ENCODE peak calls at places on chromosomes 3 and 15, in five cellular contexts. Z is fibroblast of lung, W is adrenal gland, A is esophagus squamous epithelium, J is ascending aorta. O is an unnamed sample.

GRCh38 chr3:98596902-98597500 is 3.6 kb upstream of the CPOX start:
- DNase-seq in A (no peak), J (no peak), W (no peak), Z (peak; percentile 48), O (no peak)

GRCh38 chr3:58581328-58582091 is 4.3 kb upstream of the FAM107A start:
- DNase-seq in J (no peak), Z (no peak), A (no peak), W (no peak), O (no peak)

GRCh38 chr15:53962646-53963561 is 15.3 kb upstream of the UNC13C start:
- DNase-seq in W (peak; percentile 17), A (no peak), Z (peak; percentile 39), J (no peak), O (no peak)

GRCh38 chr3:29619676-29620075 is 338.8 kb downstream of the RBMS3 start:
- DNase-seq in Z (no peak), W (no peak), A (no peak), J (no peak), O (no peak)

GRCh38 chr15:32677238-32677750 is 35.8 kb downstream of the SCG5 start:
- DNase-seq in J (no peak), W (no peak), A (no peak), Z (no peak), O (no peak)

GRCh38 chr15:44194397-44195150 is 497 bp downstream of the FRMD5 start:
- DNase-seq in A (no peak), J (no peak), W (peak; percentile 69), Z (peak; percentile 59), O (peak; percentile 73)

GRCh38 chr3:115680802-115681345 is 57.6 kb downstream of the GAP43 start:
- DNase-seq in W (no peak), Z (peak; percentile 54), J (no peak), A (no peak), O (no peak)

GRCh38 chr3:121943434-121943833 is 49.2 kb downstream of the SLC15A2 start:
- DNase-seq in A (no peak), J (no peak), Z (no peak), W (no peak), O (peak; percentile 27)

GRCh38 chr3:151813777-151814176 is at the start of gene AADAC:
- DNase-seq in A (no peak), Z (peak; percentile 42), W (no peak), J (no peak), O (no peak)

GRCh38 chr3:104396974-104397669 is 969.6 kb upstream of the ALCAM start:
- DNase-seq in A (no peak), Z (peak; percentile 32), W (no peak), J (peak; percentile 69), O (no peak)

GRCh38 chr3:185717121-185717520 is 107.7 kb downstream of the IGF2BP2 start:
- DNase-seq in W (peak; percentile 29), Z (peak; percentile 90), J (no peak), A (no peak), O (peak; percentile 61)

GRCh38 chr3:170565495-170565894 is 20.4 kb downstream of the SLC7A14 start:
- DNase-seq in A (no peak), W (no peak), J (no peak), Z (no peak), O (no peak)

GRCh38 chr3:146164951-146165350 is 4.0 kb upstream of the PLOD2 start:
- DNase-seq in J (no peak), A (no peak), Z (no peak), W (no peak), O (peak; percentile 20)

GRCh38 chr3:46065294-46065705 is 38.0 kb upstream of the XCR1 start:
- DNase-seq in J (no peak), A (no peak), Z (no peak), W (peak; percentile 25), O (peak; percentile 44)

GRCh38 chr3:140430494-140430893 is 247.4 kb upstream of the TRIM42 start:
- DNase-seq in A (no peak), W (no peak), J (no peak), Z (no peak), O (no peak)

GRCh38 chr3:174206607-174207192 is 652.4 kb upstream of the NAALADL2 start:
- DNase-seq in A (no peak), J (no peak), Z (no peak), W (no peak), O (no peak)

GRCh38 chr15:69275104-69275670 is 23.5 kb upstream of the PAQR5 start:
- DNase-seq in A (no peak), J (no peak), W (no peak), Z (peak; percentile 27), O (no peak)

GRCh38 chr3:37703633-37704032 is 158.0 kb upstream of the CTDSPL start:
- DNase-seq in Z (peak; percentile 22), W (no peak), A (no peak), J (no peak), O (peak; percentile 55)

GRCh38 chr15:70182858-70183695 is 85.4 kb upstream of the TLE3 start:
- DNase-seq in Z (no peak), A (no peak), J (no peak), W (no peak), O (no peak)

GRCh38 chr3:198106265-198106664 is 146.2 kb downstream of the LMLN start:
- DNase-seq in A (no peak), Z (no peak), J (no peak), W (no peak), O (no peak)

GRCh38 chr3:100523050-100523760 is 30.8 kb downstream of the TMEM45A start:
- DNase-seq in Z (no peak), A (no peak), J (no peak), W (no peak), O (no peak)

GRCh38 chr3:190644766-190645165 is 130.9 kb downstream of the IL1RAP start:
- DNase-seq in J (no peak), A (no peak), Z (peak; percentile 5), W (no peak), O (no peak)

GRCh38 chr3:25103391-25103790 is 324.7 kb upstream of the RARB start:
- DNase-seq in J (no peak), W (no peak), Z (no peak), A (no peak), O (peak; percentile 23)

GRCh38 chr3:187679638-187680396 is 9.6 kb upstream of the SST start:
- DNase-seq in W (peak; percentile 84), A (no peak), Z (peak; percentile 74), J (peak; percentile 80), O (no peak)

GRCh38 chr3:141795719-141796435 is 32.7 kb downstream of the GRK7 start:
- DNase-seq in J (peak; percentile 70), W (peak; percentile 13), A (no peak), Z (peak; percentile 76), O (no peak)

GRCh38 chr15:67024322-67024997 is 40.9 kb upstream of the SMAD3 start:
- DNase-seq in Z (peak; percentile 98), J (peak; percentile 93), A (peak; percentile 9), W (peak; percentile 89), O (peak; percentile 75)

GRCh38 chr15:78637776-78638435 is 3.1 kb downstream of the CHRNB4 start:
- DNase-seq in Z (no peak), W (no peak), J (no peak), A (no peak), O (no peak)

GRCh38 chr3:127747751-127748521 is 74.4 kb downstream of the MGLL start:
- DNase-seq in J (peak; percentile 95), W (no peak), Z (peak; percentile 91), A (no peak), O (peak; percentile 75)
- H3K4me1 ChIP-seq in J (peaks cover 8% of the 10 kb centered on the region), W (no peaks in the 10 kb centered on the region), Z (peaks cover 38% of the 10 kb centered on the region), A (peaks cover 13% of the 10 kb centered on the region), O (peaks cover 46% of the 10 kb centered on the region)

GRCh38 chr3:127457746-127458145 is 132.8 kb downstream of the TPRA1 start:
- DNase-seq in A (no peak), J (no peak), Z (no peak), W (no peak), O (no peak)

GRCh38 chr3:127455541-127456450 is 134.7 kb downstream of the TPRA1 start:
- DNase-seq in Z (peak; percentile 36), J (peak; percentile 79), A (no peak), W (peak; percentile 64), O (peak; percentile 54)

GRCh38 chr3:127454968-127455367 is 135.6 kb downstream of the TPRA1 start:
- DNase-seq in W (no peak), A (no peak), J (peak; percentile 59), Z (no peak), O (no peak)

GRCh38 chr3:127457094-127457475 is 133.4 kb downstream of the TPRA1 start:
- DNase-seq in W (peak; percentile 60), A (no peak), Z (peak; percentile 23), J (peak; percentile 67), O (peak; percentile 76)

GRCh38 chr3:127456471-127457093 is 134.0 kb downstream of the TPRA1 start:
- DNase-seq in Z (no peak), W (peak; percentile 23), J (no peak), A (no peak), O (peak; percentile 76)
- H3K27me3 ChIP-seq in Z (peaks cover 11% of the 10 kb centered on the region), W (peaks cover 36% of the 10 kb centered on the region), J (no peaks in the 10 kb centered on the region), A (no peaks in the 10 kb centered on the region), O (peaks cover 23% of the 10 kb centered on the region)

DNA sequence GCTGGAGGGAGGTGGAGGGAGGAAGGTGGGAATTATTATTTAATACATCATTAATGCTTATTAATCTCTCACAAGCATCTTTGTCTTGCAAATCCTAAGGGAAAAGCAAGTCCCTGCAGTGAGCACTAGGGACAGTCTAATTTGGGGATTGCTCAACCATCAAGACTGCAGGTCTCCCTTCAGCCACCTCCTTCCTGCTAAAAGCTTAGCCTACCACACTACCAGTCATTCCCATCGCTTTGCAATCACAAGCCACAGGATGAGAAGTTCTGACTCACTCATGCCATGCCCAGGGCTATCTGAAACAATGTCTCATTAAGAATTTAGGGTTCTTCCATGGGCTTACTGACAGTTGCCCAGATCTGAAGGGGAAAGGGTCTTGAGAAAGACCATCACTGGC is 51.0 kb upstream of the EIF1B start:
- DNase-seq in Z (no peak), J (no peak), W (peak; percentile 11), A (no peak), O (peak; percentile 88)
- TF ChIP-seq CTCF in Z (no peak), J (no peak), W (no peak), A (no peak), O (peak; percentile 57)

DNA sequence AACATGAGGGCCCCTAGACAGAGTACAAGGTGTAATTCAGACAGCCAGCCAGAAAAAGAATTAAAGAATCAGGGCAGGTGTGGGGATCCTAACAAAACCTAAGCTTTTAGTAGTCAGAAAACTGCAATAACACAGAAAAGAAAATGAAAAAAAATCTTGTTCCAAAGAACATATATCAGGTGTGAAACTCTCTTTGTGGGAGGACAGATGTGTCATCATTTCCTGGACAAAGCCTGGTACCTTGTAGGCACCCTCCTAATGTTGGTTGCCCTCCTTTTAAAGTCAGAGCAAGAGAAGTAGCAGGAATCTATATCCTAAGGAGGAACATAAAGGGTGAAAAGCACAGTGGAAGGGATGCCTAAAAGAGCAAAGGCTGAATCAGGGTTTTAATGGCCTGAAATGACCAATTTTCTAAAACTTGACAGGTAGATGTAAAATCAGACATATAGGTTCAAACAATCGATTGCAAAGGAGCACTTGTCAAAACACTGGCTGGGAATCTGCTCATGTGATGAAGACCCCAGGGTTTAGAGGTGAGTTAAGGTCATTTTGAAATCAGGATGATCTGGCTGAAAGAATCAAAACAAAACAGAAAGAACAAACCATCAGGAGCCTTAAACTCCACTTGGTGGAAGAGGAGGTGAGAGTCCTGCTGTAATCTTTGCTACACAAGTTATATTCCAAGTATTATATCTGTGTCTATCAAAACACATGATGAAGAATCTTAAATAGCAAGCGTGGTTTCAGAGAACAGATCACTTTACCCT is 54.9 kb downstream of the TGFBR2 start:
- DNase-seq in W (no peak), A (no peak), J (no peak), Z (no peak), O (no peak)
- H3K4me1 ChIP-seq in W (peaks cover 33% of the 10 kb centered on the region), A (peaks cover 30% of the 10 kb centered on the region), J (peaks cover 27% of the 10 kb centered on the region), Z (peaks cover 17% of the 10 kb centered on the region), O (peaks cover 44% of the 10 kb centered on the region)

GRCh38 chr15:91737419-91737818 is 116.1 kb upstream of the SLCO3A1 start:
- DNase-seq in J (no peak), Z (no peak), W (no peak), A (no peak), O (no peak)
- H3K27me3 ChIP-seq in J (no peaks in the 10 kb centered on the region), Z (no peaks in the 10 kb centered on the region), W (peaks cover under 1% of the 10 kb centered on the region), A (no peaks in the 10 kb centered on the region), O (peaks cover 4% of the 10 kb centered on the region)

O was measured in foreskin keratinocyte.